ENCODE peak calls at places on chromosomes 13 and 19, in ten cellular contexts. W, A, C, T, V, E, B, X, J and H are unnamed samples.

GRCh38 chr13:110957181-110957884 is 42.5 kb upstream of the ANKRD10 start:
- DNase-seq in E (peak), T (peak), C (no peak), A (no peak), B (no peak), V (peak), W (peak), X (no peak), J (peak), H (no peak)

GRCh38 chr19:7072541-7072940 is 3.0 kb downstream of the ZNF557 start:
- DNase-seq in W (no peak), T (no peak), J (no peak), X (no peak), B (no peak), V (no peak), E (no peak), A (no peak), C (no peak), H (no peak)

GRCh38 chr13:109782823-109783411 is 3.5 kb downstream of the IRS2 start:
- DNase-seq in W (no peak), X (no peak), B (no peak), T (no peak), E (no peak), V (no peak), A (no peak), C (no peak), J (no peak), H (no peak)

GRCh38 chr13:102028846-102029245 is 373.0 kb downstream of the FGF14 start:
- DNase-seq in J (no peak), W (no peak), V (no peak), T (no peak), E (no peak), C (no peak), X (no peak), A (peak), B (no peak), H (no peak)

GRCh38 chr13:107271226-107271625 is 703.3 kb upstream of the ARGLU1 start:
- DNase-seq in W (peak), C (peak), J (peak), V (peak), T (peak), B (no peak), E (no peak), A (no peak), X (no peak), H (peak)

GRCh38 chr13:20118268-20119140 is 42.3 kb downstream of the GJA3 start:
- DNase-seq in J (peak), X (peak), C (no peak), B (peak), T (peak), A (no peak), V (peak), W (no peak), E (peak), H (peak)

GRCh38 chr19:20912973-20913372 is 10.1 kb upstream of the ZNF85 start:
- DNase-seq in B (no peak), E (no peak), C (no peak), X (no peak), A (no peak), J (no peak), W (no peak), T (no peak), V (no peak), H (no peak)

GRCh38 chr13:110471156-110471832 is 90.2 kb downstream of the RAB20 start:
- DNase-seq in V (no peak), X (no peak), E (no peak), W (no peak), C (peak), A (no peak), J (no peak), B (no peak), T (no peak), H (no peak)

GRCh38 chr19:42494321-42494720 is 34.0 kb downstream of the CEACAM1 start:
- DNase-seq in X (no peak), J (no peak), T (no peak), B (no peak), E (no peak), W (no peak), C (no peak), V (no peak), A (no peak), H (no peak)

GRCh38 chr19:6372594-6373095 is at the start of gene ALKBH7:
- DNase-seq in C (peak), V (peak), B (peak), A (peak), W (peak), J (peak), E (peak), T (peak), X (peak), H (peak)

GRCh38 chr19:1247747-1248453 is 483 bp upstream of the MIDN start:
- DNase-seq in A (no peak), X (no peak), J (peak), V (peak), C (peak), B (no peak), E (peak), T (peak), W (peak), H (peak)

GRCh38 chr13:99871249-99871898 is 100.2 kb downstream of the ZIC5 start:
- DNase-seq in C (no peak), J (no peak), T (no peak), V (no peak), A (peak), W (no peak), E (no peak), X (no peak), B (no peak), H (no peak)

GRCh38 chr13:31328549-31329229 is 128.9 kb downstream of the B3GLCT start:
- DNase-seq in A (no peak), B (peak), E (no peak), W (no peak), J (no peak), C (no peak), V (no peak), X (no peak), T (no peak), H (no peak)

GRCh38 chr13:41492432-41493267 is 35.3 kb downstream of the RGCC start:
- DNase-seq in T (no peak), J (no peak), A (no peak), W (no peak), E (no peak), X (no peak), V (no peak), C (no peak), B (no peak), H (no peak)